ENCODE peak calls at places on chromosome 2, in eight cellular contexts. L is A549, Y is K562, A is HCT116, S is SK-N-SH, E is GM12878, J is GM23338, Z is HepG2. T is an unnamed sample. For H3K4me1, the result is how much of the 10 kb centered on the place peaks cover.

GRCh38 chr2:144409241-144409640 is 110.7 kb downstream of the ZEB2 start:
- DNase-seq in A (no peak), Z (no peak), Y (no peak), E (no peak), J (no peak), S (no peak), L (no peak), T (no peak)

GRCh38 chr2:240400319-240401161 is 34.9 kb upstream of the GPC1 start:
- DNase-seq in Y (no peak), L (no peak), E (no peak), S (no peak), J (no peak), Z (no peak), A (no peak), T (no peak)

GRCh38 chr2:152367547-152368250 is 32.7 kb downstream of the FMNL2 start:
- DNase-seq in J (no peak), E (peak), Z (no peak), L (no peak), S (no peak), Y (no peak), A (no peak), T (no peak)

GRCh38 chr2:47002480-47003381 is 87.1 kb upstream of the MCFD2 start:
- DNase-seq in E (no peak), L (no peak), Z (no peak), A (no peak), Y (no peak), S (peak), J (peak), T (no peak)

GRCh38 chr2:147933931-147934330 is 86.6 kb downstream of the ORC4 start:
- DNase-seq in Z (no peak), A (no peak), J (peak), S (no peak), L (no peak), E (no peak), Y (no peak), T (no peak)

GRCh38 chr2:42722328-42723190 is 41.4 kb downstream of the OXER1 start:
- DNase-seq in L (peak), Z (no peak), A (no peak), E (peak), S (no peak), Y (peak), J (peak), T (no peak)

GRCh38 chr2:160156665-160157064 is 43.4 kb downstream of the ITGB6 start:
- DNase-seq in E (no peak), A (no peak), Z (no peak), S (no peak), L (peak), Y (no peak), J (no peak), T (no peak)

GRCh38 chr2:69975136-69975852 is 13.9 kb upstream of the ASPRV1 start:
- DNase-seq in A (no peak), S (no peak), Y (peak), L (no peak), E (no peak), J (no peak), Z (no peak), T (no peak)

GRCh38 chr2:96485751-96486643 is 19.2 kb downstream of the NEURL3 start:
- DNase-seq in L (no peak), J (peak), A (no peak), S (no peak), Y (peak), Z (peak), E (peak), T (no peak)

GRCh38 chr2:168345601-168346000 is 98.2 kb upstream of the STK39 start:
- DNase-seq in J (no peak), L (no peak), S (no peak), Z (no peak), A (no peak), E (no peak), Y (no peak), T (no peak)

GRCh38 chr2:86520153-86520552 is 43.1 kb downstream of the CHMP3 start:
- DNase-seq in L (peak), E (no peak), A (no peak), Z (no peak), J (peak), S (no peak), Y (peak), T (no peak)

GRCh38 chr2:64931536-64932326 is 57.5 kb upstream of the SLC1A4 start:
- DNase-seq in S (no peak), J (no peak), L (no peak), Z (no peak), E (no peak), Y (no peak), A (no peak), T (no peak)

GRCh38 chr2:23584054-23584745 is 199.2 kb downstream of the KLHL29 start:
- DNase-seq in S (no peak), Z (no peak), E (no peak), A (no peak), J (no peak), L (no peak), Y (no peak), T (no peak)

GRCh38 chr2:163808406-163808805 is 72.6 kb upstream of the FIGN start:
- DNase-seq in S (no peak), J (peak), A (no peak), Z (no peak), Y (no peak), L (peak), E (no peak), T (no peak)

GRCh38 chr2:95318431-95319220 is 21.5 kb downstream of the KCNIP3 start:
- DNase-seq in J (no peak), L (no peak), E (no peak), Z (no peak), A (no peak), S (no peak), Y (no peak), T (no peak)

GRCh38 chr2:37250869-37251740 is 19.6 kb downstream of the NDUFAF7 start:
- DNase-seq in A (no peak), E (no peak), Z (no peak), J (no peak), L (no peak), Y (peak), S (no peak), T (no peak)

GRCh38 chr2:230847883-230848388 is 16.8 kb upstream of the ITM2C start:
- DNase-seq in S (peak), Z (peak), J (peak), Y (peak), L (peak), E (peak), A (peak), T (no peak)

GRCh38 chr2:4693266-4693665 is 989.9 kb downstream of the DCDC2C start:
- DNase-seq in A (no peak), J (no peak), S (no peak), Z (no peak), L (no peak), E (no peak), Y (no peak), T (no peak)

GRCh38 chr2:55338268-55338667 is 69.2 kb upstream of the MTIF2 start:
- DNase-seq in S (no peak), J (no peak), A (no peak), E (no peak), Y (no peak), Z (no peak), L (no peak), T (no peak)

GRCh38 chr2:121575800-121576199 is 45.1 kb downstream of the RNU4ATAC start:
- DNase-seq in Z (peak), J (no peak), A (no peak), L (no peak), S (no peak), E (no peak), Y (no peak), T (no peak)
- H3K4me1 ChIP-seq in Z (under half), J (under half), A (under half), L (under half), S (under half), E (under half), Y (under half), T (under half)

GRCh38 chr2:215747244-215747620 is 266.1 kb downstream of the MREG start:
- DNase-seq in S (no peak), L (peak), E (no peak), J (no peak), A (no peak), Z (peak), Y (no peak), T (no peak)
- TF ChIP-seq REST in S (no peak), L (no peak), E (no peak), J (no peak), A (no peak), Z (no peak), Y (no peak), T (no peak)

DNA sequence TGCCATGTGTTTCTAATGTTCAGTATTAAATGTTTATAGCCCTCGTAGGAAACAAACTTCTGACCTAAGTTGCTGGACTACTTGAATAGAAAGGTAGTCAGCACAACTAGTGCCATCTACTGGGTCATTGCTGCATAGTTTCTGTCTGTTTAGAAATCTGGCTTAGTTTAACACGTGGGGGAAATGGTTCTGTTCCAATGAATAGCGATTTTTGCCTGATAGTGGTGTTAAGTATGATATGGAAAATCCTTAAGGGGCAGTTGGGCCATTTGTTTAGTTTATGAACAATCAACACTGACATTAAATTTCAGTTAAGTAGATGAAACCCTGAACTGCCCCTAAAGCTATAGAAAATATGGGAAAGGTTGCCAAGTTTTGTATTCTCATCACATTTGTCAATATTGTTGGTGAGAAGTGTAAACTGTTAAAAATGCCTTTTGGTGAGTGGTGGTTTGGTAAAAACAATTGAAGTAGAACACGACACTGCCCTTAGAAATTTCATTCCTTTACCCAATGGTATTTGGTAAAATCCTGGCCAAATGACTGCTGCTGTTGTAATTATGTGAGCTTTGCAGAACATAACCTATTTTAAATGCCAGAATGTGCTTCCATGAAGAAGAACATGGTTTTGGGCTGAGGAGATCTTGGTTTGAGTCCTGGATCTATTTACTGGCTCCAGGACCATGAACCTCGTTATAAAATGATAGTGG is 13.2 kb downstream of the NABP1 start:
- DNase-seq in Z (peak), Y (peak), A (peak), L (peak), J (peak), S (peak), E (peak), T (no peak)
- H3K4me1 ChIP-seq in Z (under half), Y (under half), A (under half), L (under half), J (under half), S (under half), E (under half), T (under half)

GRCh38 chr2:16798472-16798871 is 132.8 kb upstream of the CYRIA start:
- DNase-seq in J (peak), E (no peak), Z (no peak), A (no peak), L (no peak), S (no peak), Y (no peak), T (no peak)
- TF ChIP-seq REST in J (no peak), E (no peak), Z (no peak), A (no peak), L (no peak), S (no peak), Y (no peak), T (no peak)